ENCODE peak calls at places on chromosome 10, in five cellular contexts. E is OCI-LY7, Z is adrenal gland, Q is cardiac muscle cell, H is spleen. O is an unnamed sample.

GRCh38 chr10:47206449-47207279 is 93.3 kb upstream of the GDF10 start:
- DNase-seq in H (no peak), E (no peak), Z (no peak), Q (peak; percentile 18), O (peak; percentile 79)

GRCh38 chr10:90621577-90621976 is 236.3 kb downstream of the HTR7 start:
- DNase-seq in Q (peak; percentile 41), Z (no peak), H (no peak), E (no peak), O (no peak)

GRCh38 chr10:27995311-27995710 is 3.6 kb downstream of the ODAD2 start:
- DNase-seq in Q (no peak), H (no peak), Z (no peak), E (no peak), O (no peak)

GRCh38 chr10:28256776-28257175 is 46.1 kb downstream of the MPP7 start:
- DNase-seq in E (no peak), Q (no peak), H (no peak), Z (no peak), O (no peak)

GRCh38 chr10:79268100-79268670 is 79.1 kb upstream of the PPIF start:
- DNase-seq in H (no peak), Z (no peak), Q (no peak), E (no peak), O (no peak)

GRCh38 chr10:8830064-8830463 is 775.6 kb downstream of the GATA3 start:
- DNase-seq in Z (no peak), H (no peak), E (no peak), Q (no peak), O (no peak)

GRCh38 chr10:124703778-124704427 is 40.3 kb downstream of the FAM53B start:
- DNase-seq in Z (peak; percentile 95), H (peak; percentile 80), Q (peak; percentile 64), E (peak; percentile 94), O (no peak)

GRCh38 chr10:3887885-3888476 is 103.0 kb upstream of the KLF6 start:
- DNase-seq in E (no peak), H (no peak), Q (peak; percentile 87), Z (peak; percentile 65), O (no peak)

GRCh38 chr10:37314862-37315261 is 189.5 kb downstream of the ANKRD30A start:
- DNase-seq in Q (no peak), E (no peak), Z (no peak), H (no peak), O (no peak)

GRCh38 chr10:58765905-58766304 is 253.2 kb downstream of the BICC1 start:
- DNase-seq in Z (no peak), Q (no peak), E (no peak), H (no peak), O (no peak)

GRCh38 chr10:29993319-29993876 is 66.0 kb downstream of the JCAD start:
- DNase-seq in Z (peak; percentile 49), H (no peak), Q (peak; percentile 46), E (no peak), O (no peak)

GRCh38 chr10:122669045-122669444 is 30.6 kb downstream of the C10orf120 start:
- DNase-seq in Q (no peak), Z (no peak), H (no peak), E (no peak), O (no peak)

GRCh38 chr10:108249940-108250339 is 1085.4 kb upstream of the SORCS1 start:
- DNase-seq in H (no peak), Q (no peak), Z (no peak), E (peak; percentile 8), O (peak; percentile 25)

GRCh38 chr10:117168135-117168674 is 29.1 kb upstream of the KCNK18 start:
- DNase-seq in H (peak; percentile 93), E (peak; percentile 13), Z (peak; percentile 60), Q (peak; percentile 60), O (peak; percentile 10)

GRCh38 chr10:98429320-98430072 is 14.5 kb upstream of the PYROXD2 start:
- DNase-seq in E (no peak), Q (no peak), Z (no peak), H (no peak), O (no peak)

GRCh38 chr10:35070521-35070920 is 19.6 kb downstream of the CUL2 start:
- DNase-seq in Z (no peak), E (no peak), H (no peak), Q (no peak), O (no peak)

GRCh38 chr10:4351723-4352565 is 474.1 kb upstream of the AKR1E2 start:
- DNase-seq in Q (peak; percentile 71), E (no peak), Z (no peak), H (no peak), O (no peak)

GRCh38 chr10:77756319-77757232 is 119.0 kb upstream of the KCNMA1 start:
- DNase-seq in H (no peak), E (peak; percentile 23), Q (peak; percentile 84), Z (peak; percentile 70), O (peak; percentile 16)

GRCh38 chr10:77582710-77583115 is 54.9 kb downstream of the KCNMA1 start:
- DNase-seq in H (no peak), Q (peak; percentile 47), E (no peak), Z (peak; percentile 63), O (peak; percentile 16)

GRCh38 chr10:6482737-6483362 is 97.2 kb downstream of the PRKCQ start:
- DNase-seq in E (no peak), H (no peak), Q (no peak), Z (no peak), O (no peak)

GRCh38 chr10:131587976-131588680 is 276.6 kb upstream of the TCERG1L start:
- DNase-seq in E (no peak), Q (no peak), Z (no peak), H (no peak), O (no peak)

GRCh38 chr10:121812031-121812430 is 115.8 kb downstream of the ATE1 start:
- DNase-seq in Z (no peak), E (no peak), H (no peak), Q (no peak), O (no peak)

GRCh38 chr10:86225098-86225782 is 141.4 kb downstream of the GRID1 start:
- DNase-seq in E (no peak), H (no peak), Q (peak; percentile 56), Z (no peak), O (no peak)

GRCh38 chr10:118259288-118259906 is 82.7 kb downstream of the FAM204A start:
- DNase-seq in Z (no peak), E (peak; percentile 32), H (no peak), Q (peak; percentile 24), O (peak; percentile 23)

GRCh38 chr10:28722065-28722803 is 44.9 kb downstream of the BAMBI start:
- DNase-seq in Z (peak; percentile 72), E (no peak), Q (peak; percentile 67), H (peak; percentile 68), O (no peak)

GRCh38 chr10:50552771-50553535 is 70.8 kb downstream of the SGMS1 start:
- DNase-seq in Q (peak; percentile 71), H (no peak), Z (no peak), E (peak; percentile 27), O (peak; percentile 27)

GRCh38 chr10:12533151-12533550 is 183.8 kb downstream of the CAMK1D start:
- DNase-seq in Q (no peak), Z (no peak), H (no peak), E (no peak), O (no peak)

GRCh38 chr10:29067161-29067560 is 221.7 kb upstream of the LYZL1 start:
- DNase-seq in H (no peak), Z (no peak), Q (peak; percentile 64), E (no peak), O (no peak)

GRCh38 chr10:133528845-133529575 is 1.8 kb downstream of the CYP2E1 start:
- DNase-seq in E (no peak), H (no peak), Z (no peak), Q (peak; percentile 79), O (peak; percentile 45)
- H3K4me3 ChIP-seq in E (no peak overlapping the region), H (peak overlapping the region; percentile 4), Z (no peak overlapping the region), Q (no peak overlapping the region), O (peak overlapping the region; percentile 34)

GRCh38 chr10:14008648-14009072 is 322.1 kb downstream of the FRMD4A start:
- DNase-seq in Q (no peak), Z (no peak), H (no peak), E (no peak), O (no peak)
- H3K4me3 ChIP-seq in Q (no peak overlapping the region), Z (no peak overlapping the region), H (no peak overlapping the region), E (no peak overlapping the region), O (no peak overlapping the region)

DNA sequence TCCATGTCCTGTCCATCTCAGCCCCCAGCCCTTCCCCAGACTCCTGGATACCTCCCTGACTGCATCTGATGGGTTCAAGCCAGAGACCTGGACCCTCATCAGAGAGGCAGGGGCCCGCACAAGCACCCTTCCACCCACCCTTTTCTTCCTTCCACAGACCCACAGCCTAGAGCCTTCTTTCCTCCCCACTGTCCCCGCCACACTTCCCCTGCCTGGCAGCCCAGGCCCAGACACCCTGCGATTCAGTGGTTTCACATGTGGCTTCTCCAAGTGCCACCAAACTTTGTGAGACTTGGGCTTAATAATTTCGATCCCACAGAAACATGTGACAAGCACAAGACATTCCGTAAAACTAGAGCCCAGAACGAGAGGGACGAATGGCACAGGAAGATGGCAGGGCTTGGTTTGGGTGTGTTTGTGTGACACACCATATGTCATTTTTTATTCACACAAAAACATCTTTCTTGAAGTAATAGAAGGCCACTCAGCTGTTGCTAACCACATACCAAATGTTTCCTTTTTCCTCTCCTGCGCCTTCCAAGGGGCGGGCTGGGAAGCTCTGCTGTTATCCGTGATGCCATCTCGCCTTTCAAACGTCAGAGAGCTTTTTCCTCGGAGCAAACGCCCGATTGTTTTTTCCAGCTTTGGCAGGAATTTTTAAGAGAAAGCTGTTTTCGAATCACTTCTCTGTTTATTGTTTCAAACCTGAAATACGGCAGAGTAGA is 162.8 kb downstream of the GRK5 start:
- DNase-seq in Q (peak; percentile 83), E (no peak), Z (no peak), H (no peak), O (no peak)
- H3K4me3 ChIP-seq in Q (no peak overlapping the region), E (peak overlapping the region; percentile 59), Z (no peak overlapping the region), H (no peak overlapping the region), O (no peak overlapping the region)

DNA sequence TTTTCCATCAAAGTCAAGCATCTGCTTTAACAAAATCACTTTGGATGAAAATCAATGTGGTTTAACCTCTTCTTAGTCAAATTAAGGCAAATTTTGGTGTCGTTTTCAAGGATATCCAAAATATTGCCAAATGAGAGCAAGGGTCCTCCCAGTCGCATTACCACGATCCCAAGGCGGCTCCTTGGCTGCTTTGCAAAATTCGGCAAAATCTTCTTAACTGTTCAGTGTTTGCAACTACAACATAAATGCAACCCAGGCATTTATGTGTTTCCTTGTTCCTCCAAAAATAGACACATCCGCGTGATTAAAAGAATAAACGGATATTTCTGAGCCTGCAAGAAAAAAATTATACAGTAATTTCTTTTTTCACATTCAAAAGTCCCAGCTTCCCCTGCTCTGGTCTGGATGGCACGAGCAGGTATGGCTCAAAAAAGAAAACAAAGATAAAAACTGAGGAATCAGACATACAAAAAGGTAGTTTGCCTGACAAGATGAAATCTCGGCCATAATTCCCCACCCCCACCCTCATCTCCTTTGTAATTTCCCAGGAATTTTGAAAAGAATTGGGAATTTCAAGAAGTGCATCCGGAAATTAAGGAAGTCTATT is 6.1 kb downstream of the SKIDA1 start:
- DNase-seq in Z (no peak), H (no peak), Q (no peak), E (no peak), O (no peak)
- H3K4me3 ChIP-seq in Z (no peak overlapping the region), H (peak overlapping the region; percentile 1), Q (peak overlapping the region; percentile 78), E (peak overlapping the region; percentile 47), O (no peak overlapping the region)

O was measured in Jurkat, Clone E6-1.